ENCODE peak calls at places on chromosomes 2 and 18, in five cellular contexts. K is IMR-90, X is ovary, F is Peyer's patch, P is GM23248. W is an unnamed sample.

GRCh38 chr2:206856474-206856873 is 82.8 kb upstream of the CPO start:
- DNase-seq in X (no peak), F (no peak), K (peak; percentile 50), P (peak; percentile 72), W (no peak)

GRCh38 chr2:192500550-192501200 is 305.9 kb upstream of the TMEFF2 start:
- DNase-seq in P (peak; percentile 93), F (no peak), K (peak; percentile 50), X (no peak), W (no peak)

GRCh38 chr2:45432406-45432805 is 178.7 kb downstream of the SRBD1 start:
- DNase-seq in P (peak; percentile 43), K (peak; percentile 12), X (no peak), F (no peak), W (no peak)

GRCh38 chr2:108220191-108220590 is 19.6 kb upstream of the SULT1C3 start:
- DNase-seq in F (peak; percentile 64), P (no peak), K (no peak), X (no peak), W (no peak)

GRCh38 chr18:67733094-67733493 is 216.6 kb upstream of the DSEL start:
- DNase-seq in P (peak; percentile 95), X (no peak), K (peak; percentile 79), F (no peak), W (peak; percentile 12)

GRCh38 chr2:189363559-189363958 is 77.7 kb upstream of the WDR75 start:
- DNase-seq in P (peak; percentile 71), X (no peak), F (no peak), K (peak; percentile 65), W (no peak)

GRCh38 chr2:29430382-29431112 is 315.3 kb downstream of the CLIP4 start:
- DNase-seq in X (no peak), P (no peak), K (no peak), F (no peak), W (no peak)

GRCh38 chr18:51191139-51191717 is 6.3 kb downstream of the MEX3C start:
- DNase-seq in X (no peak), K (no peak), F (no peak), P (peak; percentile 7), W (no peak)

GRCh38 chr2:174522553-174522952 is 35.7 kb upstream of the GPR155 start:
- DNase-seq in X (no peak), P (peak; percentile 51), F (no peak), K (peak; percentile 11), W (no peak)

GRCh38 chr18:32358075-32358474 is 112.6 kb downstream of the GAREM1 start:
- DNase-seq in P (no peak), X (no peak), K (no peak), F (no peak), W (no peak)

GRCh38 chr2:72975017-72975416 is 57.7 kb downstream of the EMX1 start:
- DNase-seq in X (no peak), K (no peak), F (no peak), P (no peak), W (no peak)

GRCh38 chr2:234495076-234495800 is 1.6 kb downstream of the ARL4C start:
- DNase-seq in X (no peak), F (no peak), K (peak; percentile 44), P (peak; percentile 45), W (no peak)

DNA sequence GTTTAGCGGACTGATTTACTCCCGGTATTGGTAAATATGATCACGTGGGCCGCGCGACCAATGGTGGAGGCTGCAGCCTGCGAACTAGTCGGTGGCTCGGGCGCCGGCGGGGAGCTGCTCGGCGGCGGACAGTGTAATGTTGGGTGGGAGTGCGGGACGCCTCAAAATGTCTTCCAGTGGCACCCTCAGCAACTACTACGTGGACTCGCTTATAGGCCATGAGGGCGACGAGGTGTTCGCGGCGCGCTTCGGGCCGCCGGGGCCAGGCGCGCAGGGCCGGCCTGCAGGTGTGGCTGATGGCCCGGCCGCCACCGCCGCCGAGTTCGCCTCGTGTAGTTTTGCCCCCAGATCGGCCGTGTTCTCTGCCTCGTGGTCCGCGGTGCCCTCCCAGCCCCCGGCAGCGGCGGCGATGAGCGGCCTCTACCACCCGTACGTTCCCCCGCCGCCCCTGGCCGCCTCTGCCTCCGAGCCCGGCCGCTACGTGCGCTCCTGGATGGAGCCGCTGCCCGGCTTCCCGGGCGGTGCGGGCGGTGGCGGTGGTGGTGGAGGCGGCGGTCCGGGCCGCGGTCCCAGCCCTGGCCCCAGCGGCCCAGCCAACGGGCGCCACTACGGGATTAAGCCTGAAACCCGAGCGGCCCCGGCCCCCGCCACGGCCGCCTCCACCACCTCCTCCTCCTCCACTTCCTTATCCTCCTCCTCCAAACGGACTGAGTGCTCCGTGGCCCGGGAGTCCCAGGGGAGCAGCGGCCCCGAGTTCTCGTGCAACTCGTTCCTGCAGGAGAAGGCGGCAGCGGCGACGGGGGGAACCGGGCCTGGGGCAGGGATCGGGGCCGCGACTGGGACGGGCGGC is at the start of gene HOXD9:
- DNase-seq in K (no peak), F (peak; percentile 77), P (peak; percentile 91), X (peak; percentile 88), W (no peak)
- H3K4me3 ChIP-seq in K (no peak within 1 kb of the TSS), F (peak within 1 kb of the TSS; percentile 63), P (peak within 1 kb of the TSS; percentile 70), X (peak within 1 kb of the TSS; percentile 76), W (peak within 1 kb of the TSS; percentile 24)

DNA sequence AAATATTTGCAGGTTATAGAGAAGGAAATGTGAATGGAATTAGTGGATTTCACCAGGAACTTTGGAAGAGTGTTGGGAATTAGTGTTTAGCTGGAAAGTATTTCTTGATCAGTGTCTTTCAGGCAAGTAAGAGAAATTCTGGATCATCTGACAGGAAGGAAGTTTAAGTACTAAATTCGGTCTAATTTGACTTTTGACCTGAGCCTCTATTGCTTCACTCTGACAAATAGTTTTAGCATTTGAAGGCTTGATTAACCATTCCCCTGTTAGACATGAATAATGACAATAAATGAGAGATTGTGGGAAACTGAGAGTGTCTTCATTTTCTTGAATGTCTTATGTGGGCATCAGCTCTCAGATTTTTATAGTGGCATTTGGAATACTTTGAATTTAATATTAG is 16.0 kb downstream of the CCNT2 start:
- DNase-seq in K (no peak), X (no peak), P (peak; percentile 13), F (no peak), W (no peak)
- H3K4me3 ChIP-seq in K (no peak overlapping the region), X (no peak overlapping the region), P (no peak overlapping the region), F (no peak overlapping the region), W (no peak overlapping the region)

GRCh38 chr2:219421323-219421722 is 3.1 kb downstream of the DES start:
- DNase-seq in F (no peak), P (no peak), K (no peak), X (no peak), W (no peak)

GRCh38 chr2:219420687-219421086 is 2.5 kb downstream of the DES start:
- DNase-seq in K (no peak), P (no peak), F (no peak), X (no peak), W (no peak)

GRCh38 chr2:219425238-219426067 is 7.3 kb downstream of the DES start:
- DNase-seq in K (no peak), X (no peak), P (no peak), F (no peak), W (no peak)

GRCh38 chr2:219423656-219424378 is 5.6 kb downstream of the DES start:
- DNase-seq in P (no peak), X (peak; percentile 64), K (no peak), F (no peak), W (no peak)

DNA sequence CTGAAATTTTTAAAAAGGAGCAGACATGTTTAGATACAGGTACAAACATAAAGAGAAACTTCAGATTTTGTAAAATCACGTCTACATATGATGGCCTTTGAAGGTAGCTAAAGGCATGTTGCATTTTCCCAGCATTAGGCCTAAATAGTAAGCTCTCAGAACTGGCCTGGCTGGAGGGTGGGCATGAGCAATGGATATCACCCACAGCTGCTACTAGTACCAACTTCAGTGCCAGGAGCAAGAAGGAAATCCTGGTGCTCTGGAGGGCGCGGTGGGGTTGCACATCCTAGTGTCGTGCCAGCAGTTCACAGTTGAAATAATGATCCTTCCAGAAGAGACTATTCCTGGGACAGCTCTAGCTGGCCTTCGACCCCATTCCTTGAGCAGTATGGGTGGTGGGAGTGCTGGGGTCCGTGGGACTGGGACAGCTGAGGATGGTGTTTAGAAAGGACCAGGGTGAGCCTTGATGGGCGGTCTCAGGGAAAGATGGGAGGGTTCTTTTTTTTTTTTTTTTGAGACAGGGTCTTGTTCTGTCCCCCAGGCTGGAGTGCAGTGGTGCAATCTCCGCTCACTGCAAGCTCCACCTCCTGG is 4.9 kb downstream of the DES start:
- DNase-seq in F (no peak), P (no peak), X (no peak), K (no peak), W (no peak)
- H3K4me3 ChIP-seq in F (no peak overlapping the region), P (no peak overlapping the region), X (peak overlapping the region; percentile 16), K (no peak overlapping the region), W (no peak overlapping the region)

DNA sequence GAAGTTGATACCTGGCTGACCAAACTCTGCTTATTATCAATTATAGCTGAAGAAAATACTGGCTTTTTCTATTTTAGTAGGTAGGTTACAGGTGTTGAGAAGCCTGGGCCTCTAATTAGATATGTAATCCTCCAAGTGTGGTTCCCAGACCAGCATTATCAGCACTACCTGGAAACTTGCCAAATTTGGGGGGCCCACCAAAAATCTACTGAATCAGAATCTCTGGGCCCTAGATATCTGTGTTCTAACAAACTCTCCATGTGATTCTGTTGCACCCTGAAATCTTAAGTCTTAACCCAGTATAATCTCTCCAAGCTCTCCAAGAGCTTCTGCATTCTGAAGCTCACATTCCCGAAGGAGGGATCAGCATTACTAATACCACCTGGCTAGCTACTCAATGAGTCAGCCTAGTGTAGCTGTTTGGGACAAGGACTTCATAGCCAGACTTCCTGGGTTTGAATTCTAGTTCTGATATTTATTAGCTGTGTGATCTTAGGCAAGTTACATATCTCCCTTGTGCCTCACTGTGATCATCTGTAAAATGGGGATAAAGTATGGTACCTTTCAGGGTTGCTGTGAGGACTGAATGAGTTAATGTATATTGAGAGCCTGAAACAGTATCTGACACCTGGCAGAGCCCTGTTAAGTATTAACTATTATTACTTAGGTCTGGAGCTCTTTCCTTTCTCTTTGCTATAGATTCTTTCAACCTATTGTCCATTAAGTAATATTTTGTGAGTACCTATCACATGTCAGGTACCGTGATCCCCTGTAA is 94.1 kb upstream of the CD302 start:
- DNase-seq in X (no peak), P (peak; percentile 84), K (peak; percentile 78), F (no peak), W (peak; percentile 21)
- H3K4me3 ChIP-seq in X (no peak overlapping the region), P (no peak overlapping the region), K (no peak overlapping the region), F (no peak overlapping the region), W (no peak overlapping the region)

DNA sequence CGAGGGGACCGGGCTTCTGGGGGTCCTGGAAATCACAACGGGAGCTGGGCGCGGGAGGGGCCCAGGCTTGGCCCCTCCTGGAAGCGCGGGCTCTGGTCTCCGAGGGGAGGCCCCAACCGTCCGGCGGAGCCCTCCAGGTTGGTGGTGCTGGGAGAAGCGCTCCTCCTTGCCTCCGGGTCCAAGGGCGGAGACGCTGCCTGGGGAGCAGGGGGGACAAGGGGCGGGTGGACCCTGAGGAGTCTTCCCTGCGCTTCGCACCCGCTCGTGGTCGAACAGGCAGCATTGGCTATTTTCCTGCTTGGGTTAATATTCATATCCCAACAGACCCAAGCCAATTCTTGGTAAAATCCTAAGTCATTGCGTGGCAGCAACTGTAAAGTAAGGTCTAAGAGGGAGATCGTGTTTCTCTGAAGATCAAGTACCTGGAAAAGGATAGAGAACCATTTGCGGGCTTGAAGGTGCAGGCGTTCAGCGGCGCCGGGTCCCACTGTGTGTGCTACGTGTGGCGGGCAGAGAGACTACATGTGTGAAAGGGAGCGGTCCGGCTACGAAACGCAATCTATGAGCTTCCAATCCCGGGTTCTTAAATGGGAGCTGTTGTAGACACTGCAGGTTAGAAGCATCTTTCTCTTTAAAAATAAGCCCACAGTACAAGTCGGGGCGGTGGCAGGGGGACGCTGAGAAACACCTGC is 805 bp downstream of the CIDEA start:
- DNase-seq in P (no peak), F (no peak), X (no peak), K (no peak), W (no peak)
- H3K4me3 ChIP-seq in P (no peak overlapping the region), F (no peak overlapping the region), X (no peak overlapping the region), K (no peak overlapping the region), W (no peak overlapping the region)

GRCh38 chr2:225100856-225101294 is 58.6 kb upstream of the DOCK10 start:
- DNase-seq in P (peak; percentile 95), X (no peak), F (no peak), K (peak; percentile 97), W (peak; percentile 79)
- H3K4me3 ChIP-seq in P (peak overlapping the region; percentile 33), X (no peak overlapping the region), F (no peak overlapping the region), K (no peak overlapping the region), W (no peak overlapping the region)